ENCODE peak calls at places on chromosomes 6 and 20, in ten cellular contexts. F is RPMI7951; V is T-helper 2 cell treated with Interferon-gamma antibody and Interleukin-4, amounts not matched to agents 5 μg/mL and 100 μg/mL, for 36 hours; T is immature natural killer cell; S is SHP77 treated with DMSO at 0.1 percent for 48 hours; Q is naive thymus-derived CD8-positive, alpha-beta T cell; E is NCI-H748 treated with DMSO at 0.1 percent for 48 hours; R is astrocyte of the spinal cord; L is HuH-7; Y is left ventricle myocardium superior. B is an unnamed sample.

GRCh38 chr6:145087034-145087433 is 648.3 kb downstream of the EPM2A start:
- DNase-seq in F (peak), V (no peak), T (no peak), S (no peak), Q (no peak), E (no peak), R (peak), L (no peak), Y (no peak), B (no peak)

GRCh38 chr20:12627485-12627884 is 381.3 kb upstream of the SPTLC3 start:
- DNase-seq in F (no peak), V (no peak), T (peak), S (no peak), Q (no peak), E (no peak), R (no peak), L (no peak), Y (no peak), B (no peak)

GRCh38 chr6:26383624-26384417 is 913 bp downstream of the BTN2A2 start:
- DNase-seq in F (peak), V (no peak), T (no peak), S (no peak), Q (no peak), E (peak), R (peak), L (no peak), Y (no peak), B (no peak)

GRCh38 chr20:50694379-50695143 is 3.2 kb upstream of the RIPOR3 start:
- DNase-seq in F (peak), V (no peak), T (no peak), S (no peak), Q (no peak), E (no peak), R (no peak), L (no peak), Y (no peak), B (no peak)

GRCh38 chr6:11288065-11288464 is 55.6 kb upstream of the NEDD9 start:
- DNase-seq in F (no peak), V (no peak), T (no peak), S (peak), Q (no peak), E (peak), R (no peak), L (no peak), Y (no peak), B (no peak)

GRCh38 chr20:19403549-19403948 is 191.1 kb downstream of the SLC24A3 start:
- DNase-seq in F (no peak), V (no peak), T (no peak), S (no peak), Q (no peak), E (no peak), R (no peak), L (no peak), Y (no peak), B (no peak)

GRCh38 chr6:167044696-167045095 is 45.5 kb downstream of the CEP43 start:
- DNase-seq in F (no peak), V (no peak), T (no peak), S (no peak), Q (no peak), E (no peak), R (no peak), L (peak), Y (peak), B (no peak)

GRCh38 chr20:57801046-57801445 is 91.2 kb upstream of the PMEPA1 start:
- DNase-seq in F (no peak), V (no peak), T (no peak), S (no peak), Q (no peak), E (no peak), R (no peak), L (no peak), Y (no peak), B (no peak)

GRCh38 chr6:31749301-31750036 is 9.7 kb downstream of the MSH5 start:
- DNase-seq in F (no peak), V (no peak), T (no peak), S (no peak), Q (no peak), E (no peak), R (no peak), L (no peak), Y (no peak), B (no peak)

GRCh38 chr6:43297644-43298564 is at the start of gene SLC22A7:
- DNase-seq in F (no peak), V (no peak), T (no peak), S (no peak), Q (no peak), E (no peak), R (no peak), L (peak), Y (peak), B (no peak)

GRCh38 chr6:138485586-138486248 is 13.6 kb downstream of the NHSL1 start:
- DNase-seq in F (peak), V (no peak), T (no peak), S (no peak), Q (no peak), E (no peak), R (no peak), L (no peak), Y (no peak), B (no peak)

B was measured in activated gamma-delta T cell.